ENCODE peak calls at places on chromosome 13, in ten cellular contexts. C is activated effector memory CD4-positive, alpha-beta T cell treated with Interleukin-2 at 50 U/mL for 16 hours; G is activated CD4-positive, alpha-beta T cell treated with anti-CD3 and anti-CD28 coated beads for 48 hours; H is stimulated activated CD4-positive, alpha-beta T cell treated with anti-CD3 and anti-CD28 coated beads, Interleukin-4, amount 100 ng/mL, for 4 hours; J is activated CD8-positive, alpha-beta memory T cell treated with anti-CD3 and anti-CD28 coated beads, Interleukin-2, amount 50 U/mL, for 48 hours; K is GM04503; Q is stimulated activated CD8-positive, alpha-beta memory T cell treated with anti-CD3 and anti-CD28 coated beads, Interleukin-2, amount 100 ng/mL, for 48 hours; O is Peyer's patch; U is activated T-helper 1 cell treated with anti-CD3 and anti-CD28 coated beads, Interleukin-2, amount 50 U/mL, for 16 hours; L is omental fat pad. M is an unnamed sample.

GRCh38 chr13:39107484-39108040 is 69.3 kb downstream of the NHLRC3 start:
- DNase-seq in C (no peak), G (no peak), H (no peak), J (no peak), K (no peak), Q (no peak), O (no peak), U (no peak), L (no peak), M (no peak)

GRCh38 chr13:30339721-30340366 is 32.5 kb upstream of the KATNAL1 start:
- DNase-seq in C (no peak), G (no peak), H (no peak), J (no peak), K (no peak), Q (no peak), O (no peak), U (no peak), L (no peak), M (no peak)

GRCh38 chr13:29137995-29138394 is 317.9 kb downstream of the MTUS2 start:
- DNase-seq in C (no peak), G (no peak), H (no peak), J (no peak), K (no peak), Q (no peak), O (no peak), U (no peak), L (no peak), M (no peak)

GRCh38 chr13:48398450-48399095 is 14.3 kb downstream of the LPAR6 start:
- DNase-seq in C (no peak), G (no peak), H (no peak), J (no peak), K (no peak), Q (no peak), O (no peak), U (no peak), L (no peak), M (no peak)

GRCh38 chr13:60851378-60851777 is 454.4 kb downstream of the TDRD3 start:
- DNase-seq in C (no peak), G (no peak), H (no peak), J (no peak), K (no peak), Q (no peak), O (no peak), U (no peak), L (no peak), M (no peak)

GRCh38 chr13:51435002-51435578 is 17.7 kb downstream of the INTS6 start:
- DNase-seq in C (no peak), G (no peak), H (no peak), J (no peak), K (no peak), Q (no peak), O (no peak), U (no peak), L (no peak), M (no peak)

GRCh38 chr13:113929628-113930615 is 44.0 kb downstream of the C13orf46 start:
- DNase-seq in C (no peak), G (no peak), H (no peak), J (peak), K (no peak), Q (no peak), O (no peak), U (no peak), L (peak), M (no peak)

GRCh38 chr13:113404723-113405471 is 41.0 kb upstream of the GRTP1 start:
- DNase-seq in C (no peak), G (no peak), H (no peak), J (no peak), K (no peak), Q (no peak), O (no peak), U (no peak), L (no peak), M (no peak)

GRCh38 chr13:49357694-49358093 is 86.2 kb downstream of the CAB39L start:
- DNase-seq in C (no peak), G (no peak), H (no peak), J (no peak), K (no peak), Q (no peak), O (no peak), U (no peak), L (no peak), M (no peak)

GRCh38 chr13:59391696-59392095 is 772.0 kb downstream of the DIAPH3 start:
- DNase-seq in C (peak), G (peak), H (peak), J (peak), K (peak), Q (peak), O (peak), U (no peak), L (no peak), M (peak)

GRCh38 chr13:100330662-100331061 is 241.8 kb downstream of the PCCA start:
- DNase-seq in C (no peak), G (no peak), H (no peak), J (no peak), K (no peak), Q (no peak), O (no peak), U (no peak), L (no peak), M (no peak)

GRCh38 chr13:36461472-36461871 is 29.2 kb downstream of the CCNA1 start:
- DNase-seq in C (no peak), G (no peak), H (no peak), J (no peak), K (no peak), Q (no peak), O (no peak), U (no peak), L (no peak), M (no peak)

GRCh38 chr13:113400621-113401451 is 36.9 kb upstream of the GRTP1 start:
- DNase-seq in C (no peak), G (no peak), H (no peak), J (no peak), K (no peak), Q (no peak), O (no peak), U (no peak), L (no peak), M (no peak)

GRCh38 chr13:85031771-85032170 is 767.4 kb downstream of the SLITRK6 start:
- DNase-seq in C (no peak), G (no peak), H (no peak), J (no peak), K (no peak), Q (no peak), O (no peak), U (no peak), L (no peak), M (no peak)

GRCh38 chr13:75798353-75799245 is 162.5 kb downstream of the LMO7 start:
- DNase-seq in C (no peak), G (peak), H (no peak), J (no peak), K (peak), Q (no peak), O (no peak), U (no peak), L (no peak), M (no peak)

GRCh38 chr13:109760951-109761350 is 25.4 kb downstream of the IRS2 start:
- DNase-seq in C (no peak), G (no peak), H (no peak), J (no peak), K (no peak), Q (no peak), O (no peak), U (no peak), L (no peak), M (no peak)

GRCh38 chr13:114124921-114125320 is 7.5 kb downstream of the RASA3 start:
- DNase-seq in C (peak), G (peak), H (peak), J (peak), K (no peak), Q (peak), O (peak), U (no peak), L (no peak), M (no peak)

GRCh38 chr13:48539550-48539949 is 6.7 kb upstream of the RCBTB2 start:
- DNase-seq in C (no peak), G (no peak), H (no peak), J (no peak), K (no peak), Q (no peak), O (no peak), U (no peak), L (no peak), M (no peak)

M was measured in NCI-H460.